ENCODE peak calls at places on chromosomes 1 and 21, in five cellular contexts. N, Y, G, A and C are unnamed samples.

GRCh38 chr1:197984273-197984672 is 67.1 kb downstream of the LHX9 start:
- DNase-seq in G (no peak), N (no peak), A (no peak), Y (no peak), C (no peak)

GRCh38 chr1:207918016-207918415 is 7.1 kb upstream of the CD34 start:
- DNase-seq in Y (no peak), A (no peak), G (no peak), N (no peak), C (no peak)

GRCh38 chr1:71667224-71667623 is 586.4 kb upstream of the ZRANB2 start:
- DNase-seq in N (no peak), G (no peak), A (no peak), Y (peak), C (no peak)

GRCh38 chr1:216566809-216567208 is 143.6 kb upstream of the USH2A start:
- DNase-seq in G (no peak), Y (peak), A (no peak), N (no peak), C (no peak)

GRCh38 chr1:212138441-212138840 is 102.9 kb downstream of the DTL start:
- DNase-seq in N (no peak), Y (no peak), A (no peak), G (no peak), C (no peak)

GRCh38 chr1:247530785-247531184 is 5.5 kb downstream of the OR2C3 start:
- DNase-seq in Y (no peak), A (no peak), G (no peak), N (no peak), C (no peak)

GRCh38 chr1:8938232-8939117 is 7.2 kb upstream of the CA6 start:
- DNase-seq in N (no peak), Y (peak), G (no peak), A (no peak), C (no peak)

GRCh38 chr1:24155011-24155782 is 12.3 kb upstream of the IL22RA1 start:
- DNase-seq in G (no peak), A (peak), N (no peak), Y (no peak), C (no peak)

GRCh38 chr1:160665330-160666078 is 18.7 kb upstream of the SLAMF1 start:
- DNase-seq in N (no peak), G (no peak), Y (no peak), A (no peak), C (no peak)

GRCh38 chr21:44870748-44871495 is 2.6 kb downstream of the PTTG1IP start:
- DNase-seq in G (no peak), Y (no peak), N (peak), A (no peak), C (no peak)

GRCh38 chr1:59045636-59046035 is 251.3 kb upstream of the FGGY start:
- DNase-seq in G (no peak), Y (no peak), N (no peak), A (no peak), C (no peak)

GRCh38 chr1:201399352-201400126 is 415 bp upstream of the LAD1 start:
- DNase-seq in N (peak), G (no peak), Y (no peak), A (no peak), C (no peak)

GRCh38 chr1:231634302-231635013 is 7.9 kb downstream of the DISC1 start:
- DNase-seq in N (no peak), A (no peak), G (no peak), Y (no peak), C (no peak)

GRCh38 chr1:201085902-201086735 is 26.1 kb downstream of the CACNA1S start:
- DNase-seq in N (no peak), A (peak), G (peak), Y (peak), C (peak)

GRCh38 chr1:199701731-199702130 is 325.8 kb upstream of the NR5A2 start:
- DNase-seq in N (no peak), A (no peak), G (no peak), Y (peak), C (no peak)

GRCh38 chr1:232590742-232591082 is 39.2 kb downstream of the SIPA1L2 start:
- DNase-seq in N (no peak), Y (no peak), A (no peak), G (no peak), C (no peak)

GRCh38 chr1:23369335-23370013 is at the start of gene ZNF436:
- DNase-seq in Y (peak), G (peak), N (peak), A (no peak), C (peak)

GRCh38 chr1:41022424-41022823 is 899 bp upstream of the SLFNL1 start:
- DNase-seq in G (no peak), N (no peak), Y (no peak), A (no peak), C (no peak)

GRCh38 chr21:44820851-44821250 is 3.0 kb upstream of the SUMO3 start:
- DNase-seq in N (no peak), G (no peak), Y (peak), A (no peak), C (no peak)

GRCh38 chr1:28163496-28164120 is 12.9 kb downstream of the PTAFR start:
- DNase-seq in N (no peak), A (no peak), G (no peak), Y (peak), C (no peak)

GRCh38 chr1:68361511-68361910 is 88.2 kb downstream of the RPE65 start:
- DNase-seq in N (no peak), A (no peak), Y (no peak), G (no peak), C (no peak)

GRCh38 chr1:184622136-184622823 is 132.4 kb downstream of the EDEM3 start:
- DNase-seq in G (no peak), N (peak), A (no peak), Y (peak), C (no peak)

GRCh38 chr1:59058681-59059441 is 238.0 kb upstream of the FGGY start:
- DNase-seq in G (no peak), Y (no peak), A (no peak), N (no peak), C (no peak)

GRCh38 chr1:101438359-101438758 is 201.5 kb downstream of the S1PR1 start:
- DNase-seq in Y (no peak), N (no peak), A (no peak), G (no peak), C (no peak)

GRCh38 chr1:164930241-164930640 is 371.3 kb downstream of the PBX1 start:
- DNase-seq in N (no peak), G (no peak), Y (no peak), A (no peak), C (no peak)

GRCh38 chr1:153540394-153541361 is at the start of gene S100A5:
- DNase-seq in N (no peak), Y (peak), A (no peak), G (peak), C (no peak)

GRCh38 chr1:33684346-33685122 is 179.3 kb upstream of the HMGB4 start:
- DNase-seq in N (no peak), A (no peak), Y (no peak), G (no peak), C (no peak)

GRCh38 chr1:43140583-43140982 is 31.5 kb downstream of the EBNA1BP2 start:
- DNase-seq in G (no peak), A (no peak), Y (no peak), N (no peak), C (no peak)

GRCh38 chr1:85936470-85936869 is 220.1 kb downstream of the COL24A1 start:
- DNase-seq in N (no peak), A (no peak), G (no peak), Y (no peak), C (no peak)

GRCh38 chr1:23103001-23103879 is 65.4 kb downstream of the LUZP1 start:
- DNase-seq in Y (no peak), N (no peak), G (peak), A (no peak), C (no peak)

GRCh38 chr21:45021428-45022347 is 52.7 kb upstream of the ADARB1 start:
- DNase-seq in G (no peak), A (no peak), Y (no peak), N (no peak), C (no peak)

GRCh38 chr21:42618713-42619112 is 34.7 kb upstream of the PDE9A start:
- DNase-seq in N (no peak), Y (no peak), A (no peak), G (no peak), C (no peak)

GRCh38 chr1:240888039-240888786 is 276.3 kb upstream of the GREM2 start:
- DNase-seq in A (peak), N (no peak), G (no peak), Y (peak), C (no peak)

GRCh38 chr21:21074305-21074704 is 76.1 kb downstream of the NCAM2 start:
- DNase-seq in A (no peak), G (no peak), N (no peak), Y (no peak), C (no peak)

GRCh38 chr1:77539510-77540142 is 142.8 kb downstream of the ZZZ3 start:
- DNase-seq in Y (peak), A (peak), G (no peak), N (no peak), C (no peak)

GRCh38 chr1:68495968-68496679 is 758 bp downstream of the DEPDC1 start:
- DNase-seq in A (peak), N (no peak), Y (peak), G (peak), C (no peak)

GRCh38 chr1:10114746-10115145 is 82.0 kb downstream of the UBE4B start:
- DNase-seq in G (no peak), A (no peak), N (no peak), Y (no peak), C (no peak)

GRCh38 chr1:174991473-174991872 is 8.3 kb upstream of the CACYBP start:
- DNase-seq in N (no peak), G (no peak), Y (no peak), A (no peak), C (no peak)

GRCh38 chr1:174989540-174990181 is 10.1 kb upstream of the CACYBP start:
- DNase-seq in G (no peak), Y (no peak), A (no peak), N (no peak), C (no peak)

GRCh38 chr1:174990382-174990999 is 9.3 kb upstream of the CACYBP start:
- DNase-seq in N (no peak), A (peak), G (peak), Y (peak), C (no peak)

GRCh38 chr1:174988986-174989385 is 10.8 kb upstream of the CACYBP start:
- DNase-seq in Y (no peak), G (no peak), A (no peak), N (no peak), C (no peak)

DNA sequence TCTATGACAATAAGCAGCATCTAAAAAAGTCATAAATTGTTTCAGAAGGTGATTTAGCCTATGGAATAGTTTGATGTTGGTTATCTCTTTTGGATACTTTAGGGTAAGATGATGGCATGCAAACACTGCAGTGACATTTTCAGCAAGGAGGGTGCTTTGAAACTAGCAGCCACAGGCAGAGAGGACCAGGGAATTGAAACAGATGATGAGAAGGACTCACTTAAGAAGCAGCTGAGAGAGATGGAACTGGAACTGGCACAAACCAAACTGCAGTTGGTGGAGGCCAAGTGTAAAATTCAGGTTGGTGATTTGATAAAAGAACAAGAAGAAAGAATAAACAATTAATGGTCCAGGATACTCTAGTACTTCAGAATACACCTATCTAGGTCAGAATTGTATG is 11.2 kb upstream of the CACYBP start:
- DNase-seq in A (no peak), G (no peak), N (no peak), Y (no peak), C (no peak)
- H3K27ac ChIP-seq in A (no peak), G (no peak), N (peak), Y (no peak), C (no peak)

GRCh38 chr1:19478241-19478780 is 7.0 kb downstream of the CAPZB start:
- DNase-seq in Y (no peak), N (no peak), G (no peak), A (no peak), C (no peak)
- H3K27ac ChIP-seq in Y (no peak), N (peak), G (peak), A (no peak), C (no peak)

DNA sequence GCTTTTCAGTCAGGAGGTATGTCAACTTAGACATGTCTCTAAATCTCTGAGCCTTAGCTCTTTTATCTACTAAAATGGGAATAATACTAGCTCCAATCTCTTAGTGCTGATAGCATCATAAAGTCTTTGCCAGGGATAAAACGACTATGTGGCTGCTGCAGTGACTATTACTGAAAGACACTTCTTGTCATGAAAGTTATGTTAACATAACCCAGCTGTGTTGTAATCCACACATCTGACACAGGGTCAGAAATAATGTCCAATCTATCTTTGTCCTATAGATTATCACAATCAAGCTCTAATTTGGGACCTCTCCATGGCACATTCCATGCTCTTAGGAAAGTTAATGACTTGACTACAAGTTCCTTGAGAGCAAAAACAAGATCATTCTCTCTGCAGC is 62.8 kb downstream of the JAK1 start:
- DNase-seq in Y (no peak), A (no peak), G (no peak), N (no peak), C (no peak)
- H3K27ac ChIP-seq in Y (no peak), A (peak), G (no peak), N (no peak), C (no peak)

DNA sequence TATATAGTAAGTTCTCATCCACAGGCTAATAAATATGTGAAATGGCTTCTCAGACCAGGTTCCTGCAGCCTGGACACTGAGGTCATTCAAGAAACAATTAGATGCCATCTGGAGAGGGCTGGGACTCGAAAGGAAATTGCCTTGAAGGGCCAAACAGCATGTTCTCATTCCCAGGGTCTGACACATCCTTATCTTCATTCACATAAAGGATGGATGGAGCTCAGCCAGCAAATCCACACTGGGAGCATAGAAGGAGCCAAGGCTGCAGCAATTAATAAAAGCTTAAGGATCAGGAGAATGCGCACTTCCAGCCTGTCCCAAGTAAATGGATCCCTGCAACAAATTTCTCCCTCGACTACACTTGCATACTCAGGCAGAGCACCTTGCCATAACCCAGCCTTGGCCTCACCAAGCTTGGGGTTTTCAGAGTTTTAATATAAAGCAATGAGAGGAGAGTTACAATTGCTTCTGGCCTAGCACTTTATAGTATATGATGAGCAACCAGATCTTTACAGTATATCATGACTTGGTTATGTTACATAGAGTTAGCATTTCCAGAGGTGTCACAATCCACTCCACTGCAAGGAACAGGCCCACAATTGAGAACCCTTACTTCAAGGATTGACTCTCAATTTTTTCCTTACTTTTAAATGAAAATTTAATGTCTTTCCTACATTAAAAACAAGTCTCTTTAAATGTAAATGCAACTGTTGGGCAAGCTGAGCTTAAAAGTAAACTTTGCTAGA is 55.9 kb downstream of the BCAR3 start:
- DNase-seq in A (no peak), Y (peak), N (no peak), G (no peak), C (no peak)
- H3K27ac ChIP-seq in A (peak), Y (peak), N (no peak), G (no peak), C (no peak)

GRCh38 chr1:168216171-168216570 is 9.6 kb upstream of the SFT2D2 start:
- DNase-seq in A (no peak), Y (no peak), G (no peak), N (no peak), C (no peak)

GRCh38 chr1:168210312-168210711 is 15.5 kb upstream of the SFT2D2 start:
- DNase-seq in A (no peak), N (no peak), Y (no peak), G (no peak), C (no peak)

GRCh38 chr1:168218647-168219046 is 7.2 kb upstream of the SFT2D2 start:
- DNase-seq in G (no peak), Y (no peak), N (no peak), A (no peak), C (no peak)

GRCh38 chr1:168217664-168218063 is 8.1 kb upstream of the SFT2D2 start:
- DNase-seq in A (no peak), N (no peak), G (no peak), Y (no peak), C (no peak)

DNA sequence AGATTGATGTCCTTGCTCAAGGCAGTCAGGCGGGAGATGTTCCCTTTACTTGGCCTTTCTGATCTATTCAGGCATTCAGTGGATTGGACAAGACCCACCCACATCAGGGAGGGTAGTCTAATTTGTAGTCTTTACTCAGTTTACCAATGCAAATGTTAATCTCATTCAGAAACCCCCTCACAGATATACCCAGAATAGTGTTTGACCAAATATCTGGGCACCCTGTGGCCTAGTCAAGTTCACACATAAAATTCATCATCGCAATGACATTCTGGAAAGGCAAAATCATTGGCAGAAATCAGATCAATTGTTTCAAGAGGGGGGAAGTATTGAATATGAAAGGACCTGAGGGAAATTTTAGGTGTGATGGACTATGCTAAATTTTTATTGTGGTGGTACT is 12.5 kb upstream of the SFT2D2 start:
- DNase-seq in A (no peak), G (no peak), Y (no peak), N (no peak), C (no peak)
- H3K27ac ChIP-seq in A (no peak), G (no peak), Y (no peak), N (no peak), C (no peak)

GRCh38 chr1:161772397-161772796 is 6.3 kb downstream of the ATF6 start:
- DNase-seq in G (no peak), Y (no peak), N (no peak), A (no peak), C (no peak)
- H3K27ac ChIP-seq in G (no peak), Y (no peak), N (no peak), A (no peak), C (no peak)